ENCODE peak calls at places on chromosomes 11 and 22, in five cellular contexts. X is neural progenitor cell, B is endothelial cell of umbilical vein, I is GM23248, M is GM23338. L is an unnamed sample.

GRCh38 chr11:64331569-64332371 is 8.2 kb upstream of the CCDC88B start:
- DNase-seq in M (peak; percentile 71), I (peak; percentile 98), X (no peak), B (peak; percentile 74), L (peak; percentile 76)

GRCh38 chr11:57324154-57324885 is 432 bp downstream of the TNKS1BP1 start:
- DNase-seq in M (peak; percentile 79), B (peak; percentile 51), X (peak; percentile 88), I (peak; percentile 73), L (peak; percentile 33)

GRCh38 chr22:41659941-41660340 is 28.7 kb downstream of the SNU13 start:
- DNase-seq in I (no peak), X (no peak), B (no peak), M (no peak), L (no peak)

GRCh38 chr11:128548655-128549255 is 38.6 kb downstream of the ETS1 start:
- DNase-seq in B (peak; percentile 98), X (peak; percentile 71), I (peak; percentile 73), M (peak; percentile 60), L (no peak)

GRCh38 chr11:15034687-15035267 is 38.6 kb upstream of the CALCB start:
- DNase-seq in B (no peak), M (no peak), X (no peak), I (no peak), L (no peak)

GRCh38 chr11:830295-831131 is 2.2 kb upstream of the CD151 start:
- DNase-seq in B (peak; percentile 82), X (peak; percentile 96), M (peak; percentile 95), I (peak; percentile 85), L (no peak)

GRCh38 chr11:34851916-34852315 is 64.3 kb downstream of the APIP start:
- DNase-seq in B (no peak), X (no peak), M (no peak), I (no peak), L (no peak)

GRCh38 chr11:6129634-6130033 is 22.1 kb downstream of the OR56B4 start:
- DNase-seq in M (no peak), B (peak; percentile 8), X (no peak), I (no peak), L (no peak)

GRCh38 chr11:290621-291231 is 1.8 kb downstream of the PGGHG start:
- DNase-seq in B (no peak), X (no peak), M (no peak), I (no peak), L (no peak)

GRCh38 chr11:118057424-118058145 is 19.3 kb upstream of the TMPRSS4 start:
- DNase-seq in X (no peak), I (no peak), M (no peak), B (no peak), L (no peak)

GRCh38 chr11:102587722-102588121 is 37.4 kb downstream of the MMP20 start:
- DNase-seq in M (no peak), B (no peak), X (no peak), I (no peak), L (no peak)

GRCh38 chr11:107661656-107662055 is 50.2 kb downstream of the SLN start:
- DNase-seq in M (no peak), I (no peak), B (no peak), X (no peak), L (no peak)

GRCh38 chr22:42945027-42945426 is 69.9 kb downstream of the PACSIN2 start:
- DNase-seq in X (no peak), M (no peak), I (no peak), B (no peak), L (no peak)

GRCh38 chr22:20438678-20439492 is 1.3 kb upstream of the SCARF2 start:
- DNase-seq in B (no peak), X (peak; percentile 42), M (peak; percentile 65), I (peak; percentile 76), L (no peak)

GRCh38 chr22:44419429-44419828 is 78.6 kb downstream of the RTL6 start:
- DNase-seq in M (no peak), X (no peak), B (no peak), I (no peak), L (peak; percentile 30)

GRCh38 chr11:67029146-67029545 is 6.2 kb downstream of the SYT12 start:
- DNase-seq in B (no peak), M (no peak), X (no peak), I (no peak), L (peak; percentile 44)

GRCh38 chr11:130068986-130069683 is 559 bp upstream of the APLP2 start:
- DNase-seq in I (peak; percentile 93), M (peak; percentile 67), B (peak; percentile 90), X (peak; percentile 71), L (peak; percentile 73)

GRCh38 chr11:114259551-114259983 is 36.6 kb upstream of the NNMT start:
- DNase-seq in B (no peak), X (no peak), M (no peak), I (no peak), L (no peak)

GRCh38 chr11:111785886-111786412 is 19.8 kb upstream of the PPP2R1B start:
- DNase-seq in B (no peak), M (no peak), X (no peak), I (no peak), L (no peak)

GRCh38 chr11:57763568-57763967 is 2.0 kb downstream of the CTNND1 start:
- DNase-seq in I (peak; percentile 72), X (peak; percentile 55), B (peak; percentile 75), M (peak; percentile 73), L (peak; percentile 42)

GRCh38 chr22:30421695-30422480 is 3.7 kb upstream of the MTFP1 start:
- DNase-seq in X (no peak), M (no peak), B (peak; percentile 76), I (peak; percentile 28), L (no peak)
- H3K4me1 ChIP-seq in X (peaks cover 10% of the 10 kb centered on the region), M (peaks cover 13% of the 10 kb centered on the region), B (peaks cover 57% of the 10 kb centered on the region), I (peaks cover 43% of the 10 kb centered on the region), L (peaks cover 63% of the 10 kb centered on the region)

GRCh38 chr11:65634905-65635731 is 2.8 kb upstream of the SIPA1 start:
- DNase-seq in B (no peak), I (no peak), X (no peak), M (no peak), L (no peak)
- H3K36me3 ChIP-seq in B (peaks cover 6% of the 10 kb centered on the region), I (peaks cover 2% of the 10 kb centered on the region), X (no peaks in the 10 kb centered on the region), M (peaks cover 12% of the 10 kb centered on the region), L (peaks cover 21% of the 10 kb centered on the region)

GRCh38 chr11:20597137-20597923 is 2.1 kb upstream of the SLC6A5 start:
- DNase-seq in X (peak; percentile 29), M (peak; percentile 59), I (no peak), B (no peak), L (no peak)

GRCh38 chr11:20601221-20601914 is 2.0 kb downstream of the SLC6A5 start:
- DNase-seq in B (no peak), X (peak; percentile 71), I (no peak), M (peak; percentile 66), L (no peak)

GRCh38 chr11:20598487-20598886 is 921 bp upstream of the SLC6A5 start:
- DNase-seq in X (peak; percentile 18), M (no peak), I (no peak), B (no peak), L (no peak)

GRCh38 chr11:20597924-20598484 is 1.4 kb upstream of the SLC6A5 start:
- DNase-seq in X (peak; percentile 57), I (no peak), M (peak; percentile 40), B (no peak), L (no peak)

GRCh38 chr11:20599424-20600346 is at the start of gene SLC6A5:
- DNase-seq in X (peak; percentile 94), I (peak; percentile 52), B (peak; percentile 14), M (peak; percentile 96), L (no peak)
- TF ChIP-seq EZH2 in X (peak; percentile 78), I (no peak), B (peak; percentile 46), M (peak; percentile 90), L (no peak)

DNA sequence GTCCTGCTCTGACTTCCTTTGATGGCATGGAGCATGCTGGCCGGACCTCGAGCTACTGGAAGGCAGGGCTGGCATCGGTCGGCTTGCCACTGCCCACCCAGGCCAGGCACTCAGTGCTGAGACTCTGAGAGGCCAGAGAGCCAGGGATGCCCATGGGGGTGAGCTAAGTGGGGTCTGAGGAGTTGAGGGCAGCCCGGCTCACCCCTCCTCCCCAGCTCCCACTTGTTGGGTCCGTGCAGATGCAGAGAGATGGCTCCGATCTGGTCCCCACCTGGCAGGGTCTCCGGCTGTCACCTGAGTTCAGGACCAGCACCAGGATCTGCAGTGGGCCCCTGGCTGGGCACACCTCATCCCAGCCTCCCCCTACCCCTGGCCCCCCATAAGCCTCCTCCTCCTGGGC is 13.3 kb downstream of the LSP1 start:
- DNase-seq in I (no peak), M (no peak), X (no peak), B (no peak), L (no peak)
- H3K4me1 ChIP-seq in I (peaks cover 15% of the 10 kb centered on the region), M (no peaks in the 10 kb centered on the region), X (peaks cover 15% of the 10 kb centered on the region), B (peaks cover 12% of the 10 kb centered on the region), L (peaks cover 25% of the 10 kb centered on the region)

GRCh38 chr22:23801886-23802377 is 15.2 kb downstream of the SMARCB1 start:
- DNase-seq in I (no peak), B (no peak), M (no peak), X (no peak), L (no peak)
- H3K36me3 ChIP-seq in I (peaks cover 18% of the 10 kb centered on the region), B (peaks cover 21% of the 10 kb centered on the region), M (peaks cover 32% of the 10 kb centered on the region), X (peaks cover 8% of the 10 kb centered on the region), L (peaks cover 48% of the 10 kb centered on the region)

GRCh38 chr22:29205598-29206371 is at the start of gene EMID1:
- DNase-seq in B (peak; percentile 10), M (peak; percentile 67), X (peak; percentile 79), I (peak; percentile 57), L (no peak)

GRCh38 chr22:29207231-29207550 is 1.5 kb downstream of the EMID1 start:
- DNase-seq in X (no peak), B (no peak), I (no peak), M (no peak), L (no peak)

GRCh38 chr22:29205260-29205597 is 467 bp upstream of the EMID1 start:
- DNase-seq in X (no peak), M (peak; percentile 50), B (no peak), I (no peak), L (no peak)

GRCh38 chr22:29207562-29208501 is 2.1 kb downstream of the EMID1 start:
- DNase-seq in I (no peak), X (no peak), B (no peak), M (no peak), L (no peak)

GRCh38 chr22:29206372-29207230 is 905 bp downstream of the EMID1 start:
- DNase-seq in M (no peak), X (peak; percentile 86), I (no peak), B (no peak), L (no peak)
- TF ChIP-seq EZH2 in M (no peak), X (no peak), I (peak; percentile 89), B (no peak), L (peak; percentile 21)

GRCh38 chr11:73325036-73325981 is 17.2 kb downstream of the ARHGEF17 start:
- DNase-seq in M (no peak), I (peak; percentile 45), B (no peak), X (no peak), L (no peak)
- H3K4me1 ChIP-seq in M (peaks cover 34% of the 10 kb centered on the region), I (peaks cover 74% of the 10 kb centered on the region), B (peaks cover 44% of the 10 kb centered on the region), X (peaks cover 67% of the 10 kb centered on the region), L (peaks cover 74% of the 10 kb centered on the region)

GRCh38 chr22:31585161-31585859 is 76.7 kb downstream of the PISD start:
- DNase-seq in I (peak; percentile 72), X (no peak), M (no peak), B (no peak), L (peak; percentile 29)
- H3K36me3 ChIP-seq in I (no peaks in the 10 kb centered on the region), X (no peaks in the 10 kb centered on the region), M (no peaks in the 10 kb centered on the region), B (peaks cover 6% of the 10 kb centered on the region), L (peaks cover 5% of the 10 kb centered on the region)

DNA sequence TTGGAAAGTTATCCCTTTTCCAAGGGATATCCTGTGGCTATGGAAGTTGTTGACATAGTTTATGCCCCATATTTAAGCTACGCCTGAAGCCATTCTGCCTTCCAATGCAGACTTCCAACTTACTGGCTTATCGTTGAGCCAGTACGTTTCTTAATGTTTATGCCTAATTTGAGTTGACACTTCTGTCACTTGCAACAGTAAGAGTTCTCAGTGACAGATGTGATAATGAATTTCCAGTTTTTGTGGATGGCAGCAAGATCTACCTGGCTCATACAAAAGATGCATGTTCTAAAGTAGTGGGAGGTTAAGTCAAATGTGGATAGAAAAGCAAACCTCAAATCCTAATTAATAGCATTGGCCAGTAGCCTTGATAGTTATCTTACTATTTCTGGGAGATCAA is 133.2 kb upstream of the ANO3 start:
- DNase-seq in M (no peak), B (no peak), X (no peak), I (no peak), L (no peak)
- TF ChIP-seq EZH2 in M (no peak), B (no peak), X (no peak), I (no peak), L (no peak)

L was measured in astrocyte.